ENCODE peak calls at places on chromosomes 2 and 18, in five cellular contexts. One of them, this sample, is unnamed.

GRCh38 chr2:85058619-85058941 is 74.6 kb upstream of the TCF7L1 start:
- DNase-seq in stimulated activated CD4-positive, alpha-beta T cell treated with anti-CD3 and anti-CD28 coated beads, Interleukin-1b, Interleukin-23, amount 100 ng/mL, for 4 hours: no peak
- DNase-seq in SW480: no peak
- DNase-seq in retina: peak; percentile 52
- DNase-seq in NCI-H1436 treated with DMSO at 0.1 percent for 48 hours: no peak
- DNase-seq in this sample: no peak

GRCh38 chr2:96601382-96602292 is 36.5 kb downstream of the KANSL3 start:
- DNase-seq in stimulated activated CD4-positive, alpha-beta T cell treated with anti-CD3 and anti-CD28 coated beads, Interleukin-1b, Interleukin-23, amount 100 ng/mL, for 4 hours: no peak
- DNase-seq in SW480: no peak
- DNase-seq in retina: no peak
- DNase-seq in NCI-H1436 treated with DMSO at 0.1 percent for 48 hours: no peak
- DNase-seq in this sample: no peak

GRCh38 chr2:149399934-149400615 is 69.7 kb downstream of the LYPD6 start:
- DNase-seq in stimulated activated CD4-positive, alpha-beta T cell treated with anti-CD3 and anti-CD28 coated beads, Interleukin-1b, Interleukin-23, amount 100 ng/mL, for 4 hours: no peak
- DNase-seq in SW480: no peak
- DNase-seq in retina: peak; percentile 38
- DNase-seq in NCI-H1436 treated with DMSO at 0.1 percent for 48 hours: no peak
- DNase-seq in this sample: no peak

GRCh38 chr2:231111987-231112386 is 12.9 kb downstream of the HTR2B start:
- DNase-seq in stimulated activated CD4-positive, alpha-beta T cell treated with anti-CD3 and anti-CD28 coated beads, Interleukin-1b, Interleukin-23, amount 100 ng/mL, for 4 hours: no peak
- DNase-seq in SW480: no peak
- DNase-seq in retina: no peak
- DNase-seq in NCI-H1436 treated with DMSO at 0.1 percent for 48 hours: no peak
- DNase-seq in this sample: no peak

GRCh38 chr18:21901423-21901822 is 160.8 kb downstream of the MIB1 start:
- DNase-seq in stimulated activated CD4-positive, alpha-beta T cell treated with anti-CD3 and anti-CD28 coated beads, Interleukin-1b, Interleukin-23, amount 100 ng/mL, for 4 hours: no peak
- DNase-seq in SW480: no peak
- DNase-seq in retina: no peak
- DNase-seq in NCI-H1436 treated with DMSO at 0.1 percent for 48 hours: no peak
- DNase-seq in this sample: no peak

GRCh38 chr2:17648571-17648970 is 105.0 kb downstream of the SMC6 start:
- DNase-seq in stimulated activated CD4-positive, alpha-beta T cell treated with anti-CD3 and anti-CD28 coated beads, Interleukin-1b, Interleukin-23, amount 100 ng/mL, for 4 hours: no peak
- DNase-seq in SW480: no peak
- DNase-seq in retina: no peak
- DNase-seq in NCI-H1436 treated with DMSO at 0.1 percent for 48 hours: no peak
- DNase-seq in this sample: no peak

GRCh38 chr2:239307221-239307569 is 93.6 kb downstream of the HDAC4 start:
- DNase-seq in stimulated activated CD4-positive, alpha-beta T cell treated with anti-CD3 and anti-CD28 coated beads, Interleukin-1b, Interleukin-23, amount 100 ng/mL, for 4 hours: no peak
- DNase-seq in SW480: no peak
- DNase-seq in retina: no peak
- DNase-seq in NCI-H1436 treated with DMSO at 0.1 percent for 48 hours: no peak
- DNase-seq in this sample: no peak

GRCh38 chr2:98459776-98460175 is 15.1 kb downstream of the INPP4A start:
- DNase-seq in stimulated activated CD4-positive, alpha-beta T cell treated with anti-CD3 and anti-CD28 coated beads, Interleukin-1b, Interleukin-23, amount 100 ng/mL, for 4 hours: no peak
- DNase-seq in SW480: no peak
- DNase-seq in retina: no peak
- DNase-seq in NCI-H1436 treated with DMSO at 0.1 percent for 48 hours: no peak
- DNase-seq in this sample: no peak

This sample was measured in NCI-H2081 treated with DMSO at 0.1 percent for 48 hours.